ENCODE peak calls at places on chromosomes 7 and 10, in eight cellular contexts. One of them, this sample, is unnamed.

GRCh38 chr10:30013684-30014246 is 45.6 kb downstream of the JCAD start:
- DNase-seq in HCT116: no peak
- DNase-seq in upper lobe of left lung: no peak
- DNase-seq in esophagus squamous epithelium: no peak
- DNase-seq in body of pancreas: peak
- DNase-seq in stomach: peak
- DNase-seq in heart left ventricle: peak
- DNase-seq in prostate gland: peak
- DNase-seq in this sample: no peak

GRCh38 chr10:86258488-86258887 is 108.1 kb downstream of the GRID1 start:
- DNase-seq in HCT116: no peak
- DNase-seq in upper lobe of left lung: no peak
- DNase-seq in body of pancreas: no peak
- DNase-seq in esophagus squamous epithelium: no peak
- DNase-seq in stomach: no peak
- DNase-seq in prostate gland: no peak
- DNase-seq in heart left ventricle: no peak
- DNase-seq in this sample: no peak

GRCh38 chr10:3080608-3081007 is 13.3 kb downstream of the PFKP start:
- DNase-seq in HCT116: no peak
- DNase-seq in stomach: no peak
- DNase-seq in heart left ventricle: no peak
- DNase-seq in prostate gland: no peak
- DNase-seq in body of pancreas: no peak
- DNase-seq in upper lobe of left lung: no peak
- DNase-seq in esophagus squamous epithelium: no peak
- DNase-seq in this sample: peak

GRCh38 chr10:30581779-30582380 is 47.7 kb downstream of the LYZL2 start:
- DNase-seq in stomach: no peak
- DNase-seq in prostate gland: no peak
- DNase-seq in heart left ventricle: peak
- DNase-seq in upper lobe of left lung: peak
- DNase-seq in body of pancreas: peak
- DNase-seq in esophagus squamous epithelium: no peak
- DNase-seq in HCT116: peak
- DNase-seq in this sample: peak

GRCh38 chr10:11586170-11586569 is 25.3 kb downstream of the USP6NL start:
- DNase-seq in HCT116: no peak
- DNase-seq in upper lobe of left lung: no peak
- DNase-seq in esophagus squamous epithelium: no peak
- DNase-seq in body of pancreas: no peak
- DNase-seq in heart left ventricle: no peak
- DNase-seq in prostate gland: no peak
- DNase-seq in stomach: no peak
- DNase-seq in this sample: no peak

GRCh38 chr10:84333864-84334451 is 5.6 kb downstream of the CCSER2 start:
- DNase-seq in upper lobe of left lung: no peak
- DNase-seq in heart left ventricle: no peak
- DNase-seq in stomach: no peak
- DNase-seq in esophagus squamous epithelium: no peak
- DNase-seq in HCT116: no peak
- DNase-seq in prostate gland: no peak
- DNase-seq in body of pancreas: no peak
- DNase-seq in this sample: no peak

GRCh38 chr7:29881724-29882123 is 75.4 kb downstream of the WIPF3 start:
- DNase-seq in prostate gland: no peak
- DNase-seq in stomach: no peak
- DNase-seq in upper lobe of left lung: no peak
- DNase-seq in heart left ventricle: no peak
- DNase-seq in esophagus squamous epithelium: no peak
- DNase-seq in HCT116: no peak
- DNase-seq in body of pancreas: no peak
- DNase-seq in this sample: no peak

GRCh38 chr7:2066251-2066919 is 166.4 kb downstream of the MAD1L1 start:
- DNase-seq in body of pancreas: no peak
- DNase-seq in HCT116: no peak
- DNase-seq in stomach: no peak
- DNase-seq in prostate gland: no peak
- DNase-seq in esophagus squamous epithelium: no peak
- DNase-seq in upper lobe of left lung: no peak
- DNase-seq in heart left ventricle: no peak
- DNase-seq in this sample: no peak

GRCh38 chr10:107894521-107894920 is 730.0 kb upstream of the SORCS1 start:
- DNase-seq in HCT116: no peak
- DNase-seq in stomach: no peak
- DNase-seq in upper lobe of left lung: no peak
- DNase-seq in prostate gland: no peak
- DNase-seq in esophagus squamous epithelium: no peak
- DNase-seq in body of pancreas: no peak
- DNase-seq in heart left ventricle: no peak
- DNase-seq in this sample: no peak

GRCh38 chr10:109998513-109998912 is 9.3 kb upstream of the ADD3 start:
- DNase-seq in HCT116: no peak
- DNase-seq in body of pancreas: no peak
- DNase-seq in esophagus squamous epithelium: no peak
- DNase-seq in upper lobe of left lung: no peak
- DNase-seq in heart left ventricle: no peak
- DNase-seq in stomach: no peak
- DNase-seq in prostate gland: no peak
- DNase-seq in this sample: no peak

GRCh38 chr7:69257592-69257991 is 340.7 kb upstream of the AUTS2 start:
- DNase-seq in prostate gland: no peak
- DNase-seq in esophagus squamous epithelium: no peak
- DNase-seq in HCT116: no peak
- DNase-seq in body of pancreas: no peak
- DNase-seq in stomach: no peak
- DNase-seq in heart left ventricle: no peak
- DNase-seq in upper lobe of left lung: no peak
- DNase-seq in this sample: no peak

GRCh38 chr10:60994128-60994527 is 50.1 kb upstream of the RHOBTB1 start:
- DNase-seq in upper lobe of left lung: no peak
- DNase-seq in heart left ventricle: no peak
- DNase-seq in stomach: no peak
- DNase-seq in body of pancreas: no peak
- DNase-seq in HCT116: no peak
- DNase-seq in prostate gland: no peak
- DNase-seq in esophagus squamous epithelium: no peak
- DNase-seq in this sample: no peak

GRCh38 chr10:124712704-124713407 is 31.3 kb downstream of the FAM53B start:
- DNase-seq in heart left ventricle: no peak
- DNase-seq in upper lobe of left lung: no peak
- DNase-seq in stomach: no peak
- DNase-seq in HCT116: no peak
- DNase-seq in esophagus squamous epithelium: no peak
- DNase-seq in body of pancreas: no peak
- DNase-seq in prostate gland: no peak
- DNase-seq in this sample: no peak

GRCh38 chr10:75283150-75284096 is 47.7 kb upstream of the COMTD1 start:
- DNase-seq in stomach: no peak
- DNase-seq in prostate gland: peak
- DNase-seq in HCT116: no peak
- DNase-seq in body of pancreas: peak
- DNase-seq in heart left ventricle: peak
- DNase-seq in upper lobe of left lung: no peak
- DNase-seq in esophagus squamous epithelium: no peak
- DNase-seq in this sample: no peak

GRCh38 chr10:101903827-101904520 is 60.4 kb upstream of the KCNIP2 start:
- DNase-seq in HCT116: no peak
- DNase-seq in upper lobe of left lung: peak
- DNase-seq in esophagus squamous epithelium: no peak
- DNase-seq in body of pancreas: no peak
- DNase-seq in heart left ventricle: no peak
- DNase-seq in stomach: no peak
- DNase-seq in prostate gland: no peak
- DNase-seq in this sample: no peak
- TF ChIP-seq POLR2A in HCT116: no peak
- TF ChIP-seq POLR2A in upper lobe of left lung: no peak
- TF ChIP-seq POLR2A in esophagus squamous epithelium: no peak
- TF ChIP-seq POLR2A in body of pancreas: no peak
- TF ChIP-seq POLR2A in heart left ventricle: no peak
- TF ChIP-seq POLR2A in stomach: no peak
- TF ChIP-seq POLR2A in prostate gland: no peak
- TF ChIP-seq POLR2A in this sample: no peak

GRCh38 chr7:22430457-22430856 is 69.5 kb downstream of the STEAP1B start:
- DNase-seq in HCT116: no peak
- DNase-seq in body of pancreas: no peak
- DNase-seq in prostate gland: no peak
- DNase-seq in esophagus squamous epithelium: no peak
- DNase-seq in upper lobe of left lung: no peak
- DNase-seq in heart left ventricle: no peak
- DNase-seq in stomach: no peak
- DNase-seq in this sample: no peak
- TF ChIP-seq POLR2A in HCT116: no peak
- TF ChIP-seq POLR2A in body of pancreas: no peak
- TF ChIP-seq POLR2A in prostate gland: no peak
- TF ChIP-seq POLR2A in esophagus squamous epithelium: no peak
- TF ChIP-seq POLR2A in upper lobe of left lung: no peak
- TF ChIP-seq POLR2A in heart left ventricle: no peak
- TF ChIP-seq POLR2A in stomach: no peak
- TF ChIP-seq POLR2A in this sample: no peak

GRCh38 chr10:88346151-88346977 is 236.8 kb downstream of the RNLS start:
- DNase-seq in heart left ventricle: no peak
- DNase-seq in prostate gland: no peak
- DNase-seq in esophagus squamous epithelium: no peak
- DNase-seq in upper lobe of left lung: no peak
- DNase-seq in HCT116: no peak
- DNase-seq in body of pancreas: no peak
- DNase-seq in stomach: no peak
- DNase-seq in this sample: no peak
- TF ChIP-seq POLR2A in heart left ventricle: no peak
- TF ChIP-seq POLR2A in prostate gland: no peak
- TF ChIP-seq POLR2A in esophagus squamous epithelium: no peak
- TF ChIP-seq POLR2A in upper lobe of left lung: no peak
- TF ChIP-seq POLR2A in HCT116: no peak
- TF ChIP-seq POLR2A in body of pancreas: no peak
- TF ChIP-seq POLR2A in stomach: no peak
- TF ChIP-seq POLR2A in this sample: no peak

GRCh38 chr10:95133997-95134396 is 60.0 kb upstream of the ACSM6 start:
- DNase-seq in esophagus squamous epithelium: no peak
- DNase-seq in upper lobe of left lung: no peak
- DNase-seq in HCT116: no peak
- DNase-seq in body of pancreas: no peak
- DNase-seq in heart left ventricle: no peak
- DNase-seq in stomach: no peak
- DNase-seq in prostate gland: no peak
- DNase-seq in this sample: no peak

GRCh38 chr10:95134490-95134889 is 59.5 kb upstream of the ACSM6 start:
- DNase-seq in HCT116: no peak
- DNase-seq in heart left ventricle: no peak
- DNase-seq in upper lobe of left lung: no peak
- DNase-seq in esophagus squamous epithelium: no peak
- DNase-seq in prostate gland: no peak
- DNase-seq in stomach: no peak
- DNase-seq in body of pancreas: no peak
- DNase-seq in this sample: no peak

DNA sequence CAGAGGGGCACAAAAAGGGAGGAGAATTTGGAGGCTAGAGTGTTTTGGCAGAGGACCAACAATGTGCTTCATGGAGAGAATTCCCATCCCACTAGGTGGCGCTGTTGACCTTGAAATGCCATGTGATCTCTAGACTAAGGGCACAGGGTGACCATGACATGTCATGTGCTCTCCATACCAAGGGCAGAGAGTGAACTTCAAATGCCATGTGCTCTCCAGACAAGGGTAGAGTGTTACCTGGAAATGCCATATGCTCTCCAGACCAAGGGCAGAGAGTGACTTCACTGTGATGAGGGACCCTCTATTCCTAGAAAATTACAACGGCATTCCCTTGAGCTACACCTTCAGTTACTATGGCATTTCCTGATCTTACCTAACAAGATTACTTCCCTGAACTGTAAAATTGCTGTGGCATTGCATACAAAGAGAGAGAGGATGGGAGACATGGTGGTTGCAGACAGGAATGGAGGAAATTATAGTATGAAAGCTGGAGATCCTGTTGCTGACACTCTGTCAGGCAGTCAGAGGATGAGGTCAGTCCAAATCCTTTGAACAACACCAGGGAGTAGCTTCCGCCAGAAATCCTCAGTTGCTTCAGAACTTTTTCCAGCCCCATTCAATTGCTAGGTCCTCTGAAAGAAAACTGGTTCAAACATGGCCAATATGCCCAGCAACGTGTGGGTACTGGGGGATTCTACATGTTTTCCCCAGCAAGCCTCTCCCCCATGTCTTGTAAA is 60.9 kb upstream of the ACSM6 start:
- DNase-seq in stomach: peak
- DNase-seq in esophagus squamous epithelium: no peak
- DNase-seq in body of pancreas: peak
- DNase-seq in upper lobe of left lung: peak
- DNase-seq in heart left ventricle: peak
- DNase-seq in HCT116: peak
- DNase-seq in prostate gland: peak
- DNase-seq in this sample: peak
- TF ChIP-seq POLR2A in stomach: no peak
- TF ChIP-seq POLR2A in esophagus squamous epithelium: no peak
- TF ChIP-seq POLR2A in body of pancreas: no peak
- TF ChIP-seq POLR2A in upper lobe of left lung: no peak
- TF ChIP-seq POLR2A in heart left ventricle: no peak
- TF ChIP-seq POLR2A in HCT116: no peak
- TF ChIP-seq POLR2A in prostate gland: no peak
- TF ChIP-seq POLR2A in this sample: no peak

This sample was measured in erythroblast.